ENCODE peak calls at places on chromosomes 7 and 10, in ten cellular contexts. W, R, I, B, Y, Z, V, U, O and A are unnamed samples.

GRCh38 chr10:128570596-128570995 is 444.4 kb upstream of the MKI67 start:
- DNase-seq in W (no peak), R (no peak), I (no peak), B (no peak), Y (no peak), Z (no peak), V (no peak), U (no peak), O (no peak), A (no peak)

GRCh38 chr7:5303885-5304505 is 21.3 kb downstream of the SLC29A4 start:
- DNase-seq in W (no peak), R (no peak), I (no peak), B (no peak), Y (no peak), Z (no peak), V (no peak), U (no peak), O (no peak), A (no peak)

GRCh38 chr10:31635415-31636065 is 293.1 kb downstream of the ARHGAP12 start:
- DNase-seq in W (no peak), R (peak), I (peak), B (no peak), Y (no peak), Z (no peak), V (no peak), U (no peak), O (no peak), A (no peak)

GRCh38 chr7:29372351-29372931 is 177.9 kb downstream of the CHN2 start:
- DNase-seq in W (no peak), R (peak), I (no peak), B (no peak), Y (no peak), Z (no peak), V (no peak), U (no peak), O (no peak), A (no peak)

GRCh38 chr7:130135208-130136205 is 65.2 kb downstream of the KLHDC10 start:
- DNase-seq in W (no peak), R (peak), I (peak), B (no peak), Y (no peak), Z (no peak), V (no peak), U (no peak), O (peak), A (no peak)

GRCh38 chr10:103820101-103821062 is 35.0 kb downstream of the SH3PXD2A start:
- DNase-seq in W (no peak), R (peak), I (peak), B (no peak), Y (no peak), Z (no peak), V (peak), U (peak), O (peak), A (peak)

GRCh38 chr7:90560730-90561129 is 35.4 kb upstream of the CDK14 start:
- DNase-seq in W (no peak), R (peak), I (no peak), B (no peak), Y (no peak), Z (no peak), V (no peak), U (no peak), O (peak), A (no peak)

GRCh38 chr7:47991741-47992311 is 12.4 kb upstream of the HUS1 start:
- DNase-seq in W (peak), R (peak), I (peak), B (peak), Y (peak), Z (peak), V (peak), U (peak), O (peak), A (peak)

GRCh38 chr10:105188737-105189463 is 547.8 kb downstream of the SORCS3 start:
- DNase-seq in W (no peak), R (peak), I (no peak), B (no peak), Y (no peak), Z (no peak), V (no peak), U (no peak), O (no peak), A (no peak)

GRCh38 chr7:115679976-115680375 is 350.6 kb downstream of the TFEC start:
- DNase-seq in W (no peak), R (peak), I (peak), B (peak), Y (peak), Z (no peak), V (peak), U (no peak), O (peak), A (peak)

GRCh38 chr10:73759512-73760115 is 15.4 kb downstream of the SEC24C start:
- DNase-seq in W (peak), R (no peak), I (no peak), B (peak), Y (no peak), Z (no peak), V (no peak), U (peak), O (no peak), A (peak)